ENCODE peak calls at places on chromosomes 4 and X, in five cellular contexts. U, V, K, L and Z are unnamed samples.

GRCh38 chr4:151808120-151808529 is 47.3 kb upstream of the GATB start:
- DNase-seq in K (no peak), U (no peak), V (no peak), L (no peak), Z (no peak)

GRCh38 chr4:28378109-28378830 is 1517.6 kb downstream of the STIM2 start:
- DNase-seq in K (no peak), V (no peak), L (no peak), U (no peak), Z (no peak)

GRCh38 chr4:78922207-78922606 is 17.0 kb downstream of the PAQR3 start:
- DNase-seq in L (no peak), K (no peak), V (no peak), U (no peak), Z (no peak)

GRCh38 chr4:99979872-99980271 is 29.8 kb upstream of the H2AZ1 start:
- DNase-seq in U (no peak), V (no peak), K (no peak), L (no peak), Z (no peak)

GRCh38 chr4:84920591-84920990 is 45.9 kb downstream of the WDFY3 start:
- DNase-seq in L (no peak), U (no peak), K (no peak), V (no peak), Z (no peak)

GRCh38 chrX:46573331-46573895 is at the start of gene CHST7:
- DNase-seq in V (peak; percentile 87), U (no peak), L (peak; percentile 77), K (peak; percentile 62), Z (peak; percentile 77)

GRCh38 chrX:12974797-12975669 is at the start of gene TMSB4X:
- DNase-seq in K (peak; percentile 85), V (peak; percentile 92), U (peak; percentile 73), L (peak; percentile 87), Z (peak; percentile 93)

GRCh38 chr4:79209822-79210635 is 115.8 kb downstream of the NAA11 start:
- DNase-seq in V (no peak), L (no peak), U (peak; percentile 31), K (no peak), Z (no peak)

GRCh38 chrX:119758682-119759332 is 419 bp downstream of the SOWAHD start:
- DNase-seq in K (peak; percentile 18), V (peak; percentile 61), U (peak; percentile 49), L (no peak), Z (peak; percentile 54)

GRCh38 chr4:11724731-11725130 is 296.0 kb upstream of the HS3ST1 start:
- DNase-seq in V (no peak), K (no peak), L (no peak), U (no peak), Z (no peak)

GRCh38 chrX:31154941-31155340 is 83.1 kb upstream of the FTHL17 start:
- DNase-seq in L (no peak), U (no peak), V (no peak), K (no peak), Z (no peak)

GRCh38 chr4:41477200-41477910 is 60.6 kb upstream of the LIMCH1 start:
- DNase-seq in V (no peak), L (no peak), K (no peak), U (no peak), Z (no peak)

GRCh38 chr4:176193898-176194297 is 1.5 kb downstream of the SPATA4 start:
- DNase-seq in V (no peak), U (no peak), L (no peak), K (no peak), Z (no peak)

GRCh38 chrX:68842781-68843581 is 14.2 kb downstream of the EFNB1 start:
- DNase-seq in V (no peak), L (no peak), K (no peak), U (no peak), Z (no peak)

GRCh38 chrX:5916945-5917344 is 311.7 kb downstream of the NLGN4X start:
- DNase-seq in U (no peak), K (no peak), L (peak; percentile 28), V (no peak), Z (no peak)

GRCh38 chr4:94532016-94532789 is 80.5 kb downstream of the PDLIM5 start:
- DNase-seq in V (no peak), K (no peak), U (no peak), L (no peak), Z (no peak)

GRCh38 chr4:73086095-73086869 is 16.8 kb upstream of the COX18 start:
- DNase-seq in U (no peak), K (no peak), V (no peak), L (peak; percentile 10), Z (no peak)

GRCh38 chr4:73087871-73088270 is 18.4 kb upstream of the COX18 start:
- DNase-seq in U (no peak), L (no peak), V (no peak), K (no peak), Z (no peak)

GRCh38 chr4:73092868-73093267 is 23.4 kb upstream of the COX18 start:
- DNase-seq in V (no peak), K (no peak), U (no peak), L (no peak), Z (no peak)

DNA sequence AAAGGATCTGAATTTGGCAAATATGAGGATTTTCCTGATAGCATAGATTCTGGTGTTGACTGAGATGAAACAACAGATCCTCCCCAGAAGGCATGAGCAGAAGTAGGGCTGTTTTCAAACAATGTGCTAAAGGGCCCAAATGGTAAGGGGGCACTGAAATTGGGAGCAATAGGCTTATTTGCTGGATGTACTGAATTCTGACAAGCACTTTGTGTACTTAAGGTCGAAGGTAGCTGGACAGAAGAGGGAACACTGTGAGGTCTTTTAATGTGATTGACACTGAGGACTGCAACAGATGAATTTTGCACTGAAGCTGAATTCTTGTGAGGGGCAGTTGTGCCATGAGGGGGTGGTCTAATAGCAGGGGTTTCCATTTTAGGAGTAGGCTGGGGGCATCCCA is 21.2 kb upstream of the COX18 start:
- DNase-seq in L (no peak), U (no peak), K (no peak), V (no peak), Z (no peak)
- H3K36me3 ChIP-seq in L (peaks cover 91% of the 10 kb centered on the region), U (peaks cover 76% of the 10 kb centered on the region), K (peaks cover 48% of the 10 kb centered on the region), V (peaks cover 79% of the 10 kb centered on the region), Z (peaks cover 9% of the 10 kb centered on the region)

GRCh38 chr4:88035292-88035691 is 27.9 kb downstream of the PKD2 start:
- DNase-seq in V (no peak), U (no peak), K (no peak), L (no peak), Z (no peak)
- H3K36me3 ChIP-seq in V (peaks cover 70% of the 10 kb centered on the region), U (no peaks in the 10 kb centered on the region), K (peaks cover 25% of the 10 kb centered on the region), L (peaks cover 6% of the 10 kb centered on the region), Z (peaks cover 6% of the 10 kb centered on the region)

GRCh38 chr4:48491514-48492176 is 1.6 kb downstream of the ZAR1 start:
- DNase-seq in V (no peak), K (no peak), L (no peak), U (no peak), Z (no peak)
- H3K36me3 ChIP-seq in V (peaks cover under 1% of the 10 kb centered on the region), K (no peaks in the 10 kb centered on the region), L (no peaks in the 10 kb centered on the region), U (peaks cover 83% of the 10 kb centered on the region), Z (peaks cover 1% of the 10 kb centered on the region)

DNA sequence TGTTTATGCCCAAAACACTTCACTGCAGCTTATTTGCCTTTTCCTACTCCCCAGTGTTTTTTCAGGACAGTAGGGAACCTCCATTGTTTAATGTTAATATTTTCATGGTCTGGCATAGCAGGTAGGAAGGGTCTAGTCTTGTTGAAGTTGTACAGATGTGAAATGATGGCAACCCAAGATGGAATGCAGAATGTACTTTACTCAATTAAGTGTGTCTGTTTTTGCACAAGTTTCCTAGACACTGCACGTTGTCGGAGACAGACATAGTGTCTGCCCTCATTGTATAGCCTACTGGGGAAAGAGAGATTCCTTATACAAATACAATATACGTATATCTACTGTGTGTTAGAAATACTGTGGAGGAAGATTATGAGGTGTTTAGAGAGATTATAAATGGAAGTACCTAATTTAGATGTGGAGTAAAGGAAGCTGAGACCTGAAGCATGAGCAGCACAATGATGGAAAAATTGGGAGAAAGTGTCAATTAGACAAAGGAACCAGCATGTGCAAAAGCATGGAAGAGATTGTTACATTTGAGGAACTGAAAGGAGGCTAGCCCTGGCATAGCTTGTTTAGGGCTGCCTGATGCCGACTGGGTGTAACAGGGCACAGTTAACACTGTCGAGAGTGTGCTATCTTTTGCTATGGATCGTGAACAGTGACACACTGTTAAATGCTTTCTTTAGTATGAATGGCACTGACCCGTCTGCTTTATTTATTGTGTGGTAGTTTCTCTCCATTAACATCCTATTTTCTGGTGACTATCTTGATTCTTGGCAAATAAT is 18.4 kb downstream of the CPEB2 start:
- DNase-seq in U (no peak), K (no peak), L (no peak), V (no peak), Z (no peak)
- H3K36me3 ChIP-seq in U (peaks cover 15% of the 10 kb centered on the region), K (peaks cover 16% of the 10 kb centered on the region), L (peaks cover 32% of the 10 kb centered on the region), V (peaks cover 46% of the 10 kb centered on the region), Z (peaks cover 2% of the 10 kb centered on the region)

DNA sequence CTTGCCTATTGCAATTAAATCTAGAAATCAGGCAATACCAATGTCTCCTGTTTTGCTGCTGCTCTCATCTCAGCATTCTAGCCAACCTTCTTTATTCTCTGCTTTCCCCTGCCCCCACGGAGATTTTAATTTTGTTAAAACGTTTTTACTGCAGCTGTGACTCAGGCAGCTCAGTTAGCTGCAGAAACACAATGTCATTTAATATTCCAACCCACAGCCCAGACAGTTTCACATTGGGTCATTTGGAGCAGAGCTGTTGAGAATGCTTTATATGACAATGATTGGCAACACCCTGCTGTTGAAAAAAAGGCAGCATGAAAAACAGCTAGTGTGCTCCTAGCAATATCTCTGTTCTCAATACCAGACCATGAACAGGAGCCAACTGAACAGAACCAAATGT is 12.6 kb upstream of the SLC10A4 start:
- DNase-seq in K (no peak), V (no peak), L (no peak), U (no peak), Z (no peak)
- H3K36me3 ChIP-seq in K (no peaks in the 10 kb centered on the region), V (no peaks in the 10 kb centered on the region), L (no peaks in the 10 kb centered on the region), U (no peaks in the 10 kb centered on the region), Z (no peaks in the 10 kb centered on the region)